ENCODE peak calls at places on chromosomes 1 and 21, in six cellular contexts. E is lower lobe of right lung, C is breast epithelium, H is cardiac muscle cell, X is heart left ventricle, G is esophagus squamous epithelium. V is an unnamed sample. For H3K4me1, the result is how much of the 10 kb centered on the place peaks cover.

GRCh38 chr1:203361843-203362524 is 11.1 kb upstream of the FMOD start:
- DNase-seq in E (peak), X (no peak), G (no peak), C (no peak), H (peak), V (no peak)

GRCh38 chr1:17193222-17194132 is 11.5 kb upstream of the PADI1 start:
- DNase-seq in C (no peak), H (no peak), X (no peak), G (no peak), E (no peak), V (no peak)

GRCh38 chr21:17925000-17925610 is 105.9 kb upstream of the C21orf91 start:
- DNase-seq in G (no peak), C (no peak), X (peak), E (no peak), H (peak), V (peak)

GRCh38 chr1:89822109-89822962 is 1.5 kb downstream of the LRRC8D start:
- DNase-seq in C (no peak), H (no peak), X (no peak), E (no peak), G (no peak), V (peak)

GRCh38 chr1:19563336-19564097 is 78.2 kb upstream of the CAPZB start:
- DNase-seq in H (peak), E (peak), X (peak), G (no peak), C (no peak), V (peak)

GRCh38 chr21:44370027-44370735 is 16.8 kb downstream of the TRPM2 start:
- DNase-seq in H (peak), E (no peak), G (no peak), C (peak), X (no peak), V (peak)

GRCh38 chr1:8315573-8316475 is 2.1 kb upstream of the SLC45A1 start:
- DNase-seq in G (no peak), C (no peak), X (no peak), H (no peak), E (no peak), V (no peak)

GRCh38 chr1:10186453-10187319 is 23.7 kb upstream of the KIF1B start:
- DNase-seq in G (no peak), E (no peak), H (no peak), C (no peak), X (no peak), V (no peak)

GRCh38 chr1:179042700-179043099 is 17.0 kb downstream of the FAM20B start:
- DNase-seq in H (no peak), E (no peak), G (no peak), X (no peak), C (no peak), V (no peak)

GRCh38 chr1:33163621-33164071 is 18.2 kb downstream of the TRIM62 start:
- DNase-seq in G (no peak), E (no peak), H (peak), X (no peak), C (no peak), V (no peak)

GRCh38 chr1:89550995-89551394 is 26.4 kb downstream of the LRRC8B start:
- DNase-seq in E (no peak), H (no peak), C (no peak), X (no peak), G (no peak), V (no peak)

GRCh38 chr1:21869620-21870121 is 57.6 kb downstream of the LDLRAD2 start:
- DNase-seq in X (peak), E (no peak), C (peak), H (peak), G (no peak), V (peak)

GRCh38 chr1:231690072-231690471 is 63.5 kb downstream of the DISC1 start:
- DNase-seq in X (no peak), H (no peak), E (no peak), C (no peak), G (no peak), V (no peak)

GRCh38 chr1:21165076-21165475 is 11.6 kb downstream of the EIF4G3 start:
- DNase-seq in X (no peak), H (peak), G (no peak), E (no peak), C (no peak), V (no peak)

GRCh38 chr21:28877318-28877884 is 115.3 kb downstream of the LTN1 start:
- DNase-seq in X (no peak), E (no peak), H (no peak), C (no peak), G (no peak), V (no peak)

GRCh38 chr21:22223385-22223784 is 1225.2 kb downstream of the NCAM2 start:
- DNase-seq in G (no peak), E (no peak), X (no peak), C (no peak), H (peak), V (no peak)

DNA sequence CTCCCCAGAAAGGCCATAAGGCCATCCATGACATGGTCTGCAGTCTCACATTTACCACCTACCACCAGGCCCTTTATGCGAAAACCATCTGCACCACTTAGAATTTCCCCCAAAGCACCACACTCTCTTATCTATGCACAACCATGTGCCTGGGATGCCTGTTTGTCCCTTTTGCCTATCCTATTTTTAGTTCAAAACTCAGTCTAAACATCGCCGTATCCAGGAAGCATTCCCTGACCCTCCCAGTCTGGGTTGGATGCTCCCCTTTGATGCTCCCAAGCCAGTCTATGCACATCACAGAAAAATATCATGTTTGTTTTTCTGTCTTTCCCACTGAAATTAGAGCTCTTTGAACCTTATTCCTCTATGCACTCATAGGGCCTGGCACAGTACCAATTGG is 6.6 kb downstream of the MPL start:
- DNase-seq in H (no peak), E (no peak), G (no peak), X (peak), C (no peak), V (no peak)
- H3K4me1 ChIP-seq in H (under half), E (under half), G (under half), X (under half), C (under half), V (under half)

DNA sequence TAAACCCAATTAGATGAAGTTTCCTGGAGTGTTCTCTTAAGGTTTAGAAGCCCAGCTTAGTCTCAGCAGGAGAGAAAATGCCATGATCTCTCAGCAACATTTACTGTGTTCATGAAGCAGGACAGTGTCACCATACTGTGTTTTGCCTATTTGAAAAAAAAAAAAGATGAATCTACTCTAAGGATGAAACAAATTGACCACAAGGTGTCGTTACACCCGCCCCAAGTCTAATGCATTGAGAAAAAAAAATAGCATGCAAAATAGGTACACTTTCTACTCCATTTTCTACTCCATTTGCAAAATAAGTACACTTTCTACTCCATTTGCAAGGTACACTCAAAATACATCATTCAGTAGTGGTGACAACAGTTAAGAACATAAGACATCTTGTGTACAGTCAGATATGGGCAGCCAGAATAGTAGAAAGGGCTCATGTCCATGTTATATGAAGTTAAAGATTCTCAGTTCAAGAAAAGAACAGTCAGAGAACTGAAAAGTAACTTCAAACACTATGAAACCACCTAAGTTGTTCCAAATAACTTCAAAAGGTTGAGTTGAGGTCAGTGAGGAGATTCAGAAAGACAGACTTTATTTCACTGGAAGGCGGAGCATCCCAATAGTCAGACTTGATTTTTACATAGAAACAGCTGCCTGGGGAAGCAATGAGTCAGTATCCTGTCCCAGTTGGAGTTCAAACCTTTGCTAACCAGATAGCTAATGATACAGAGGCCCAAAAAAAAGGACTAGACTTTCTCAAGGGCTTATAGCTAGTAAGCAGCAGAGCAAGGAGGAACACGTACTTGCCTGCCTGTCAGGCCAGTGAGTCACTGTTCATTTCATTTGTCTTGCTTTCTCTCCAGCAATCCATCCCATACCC is 13.3 kb downstream of the PLPPR5 start:
- DNase-seq in E (no peak), C (no peak), G (no peak), H (peak), X (no peak), V (no peak)
- TF ChIP-seq CTCF in E (no peak), C (no peak), G (no peak), H (peak), X (no peak), V (peak)

GRCh38 chr1:6180578-6181311 is 624 bp upstream of the CHD5 start:
- DNase-seq in C (no peak), G (no peak), H (no peak), E (no peak), X (no peak), V (no peak)
- H3K4me3 ChIP-seq in C (no peak), G (no peak), H (no peak), E (no peak), X (no peak), V (no peak)

DNA sequence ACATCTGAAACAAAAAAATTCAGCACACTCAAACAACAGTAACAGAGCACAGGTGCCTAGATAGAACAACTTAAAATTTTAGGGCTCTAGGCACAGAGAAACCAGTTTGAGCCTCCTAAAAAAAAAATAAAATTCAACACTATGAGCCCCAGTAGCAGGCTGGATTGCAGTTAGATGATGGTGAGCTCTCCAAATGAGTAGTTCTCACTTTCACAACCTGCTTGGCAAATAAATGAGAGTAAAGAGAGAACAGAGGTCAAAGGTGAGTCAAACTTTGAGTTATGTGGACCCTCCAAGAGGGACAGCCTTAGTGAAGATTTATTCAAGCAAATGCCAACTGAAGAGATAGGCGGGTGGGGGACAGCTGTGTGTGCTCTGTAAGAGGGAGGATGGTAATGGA is 3.6 kb downstream of the BEND5 start:
- DNase-seq in E (no peak), G (no peak), C (no peak), H (no peak), X (no peak), V (no peak)
- H3K4me1 ChIP-seq in E (under half), G (under half), C (under half), H (under half), X (under half), V (under half)

DNA sequence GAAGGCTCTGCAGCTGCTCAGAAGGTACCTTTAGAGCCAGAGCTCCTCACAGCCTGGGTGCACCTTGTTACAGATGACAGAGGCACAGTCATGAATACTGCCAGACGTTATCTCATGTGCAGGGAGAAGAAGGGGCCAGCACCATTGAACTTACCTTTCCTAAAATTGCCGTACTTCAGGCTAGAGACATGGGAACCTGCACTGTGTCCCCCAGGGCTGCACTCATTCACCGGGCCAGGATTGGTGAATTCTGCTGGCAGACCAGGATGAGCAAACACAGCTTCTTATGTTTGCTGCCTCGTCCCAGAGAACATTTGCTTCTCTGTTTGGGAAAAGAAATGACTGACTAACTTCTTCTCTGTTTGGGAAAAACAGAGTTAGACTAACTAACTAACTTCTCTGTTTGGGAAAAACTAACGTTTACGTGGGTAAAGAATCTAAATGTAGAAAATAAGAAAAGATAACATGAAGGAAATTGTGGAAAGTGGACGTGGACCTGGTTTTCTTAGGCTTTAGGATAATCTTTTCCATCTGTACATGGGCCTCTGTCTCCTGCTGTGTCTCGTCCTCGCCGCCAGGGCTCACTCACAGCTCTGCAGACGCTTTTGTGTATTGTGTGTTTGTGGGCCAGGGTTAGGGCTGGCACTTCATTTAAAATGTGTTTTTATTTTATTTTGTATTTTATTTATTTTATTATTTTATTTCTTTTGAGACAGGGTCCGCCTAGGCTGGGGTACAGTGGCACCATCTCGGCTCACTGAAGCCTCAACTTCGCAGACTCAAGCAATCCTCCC is 9.9 kb downstream of the OBSCN start:
- DNase-seq in G (no peak), X (no peak), C (no peak), E (no peak), H (no peak), V (no peak)
- TF ChIP-seq CTCF in G (no peak), X (no peak), C (no peak), E (no peak), H (no peak), V (no peak)

GRCh38 chr1:201938440-201939005 is 7.8 kb downstream of the LMOD1 start:
- DNase-seq in E (no peak), C (no peak), X (no peak), G (no peak), H (no peak), V (no peak)
- H3K4me3 ChIP-seq in E (no peak), C (no peak), X (no peak), G (no peak), H (no peak), V (no peak)

GRCh38 chr1:1421907-1422464 is 910 bp upstream of the ANKRD65 start:
- DNase-seq in H (no peak), E (no peak), X (no peak), C (no peak), G (no peak), V (no peak)
- H3K4me1 ChIP-seq in H (under half), E (under half), X (under half), C (under half), G (under half), V (under half)

V was measured in body of pancreas.